ENCODE peak calls at places on chromosomes 11 and 22, in ten cellular contexts. One of them, this sample, is unnamed.

GRCh38 chr11:118998822-118999221 is 884 bp downstream of the CENATAC start:
- DNase-seq in GM10248: no peak
- DNase-seq in IMR-90: peak
- DNase-seq in fibroblast of mammary gland: peak
- DNase-seq in ascending aorta: no peak
- DNase-seq in fibroblast of the aortic adventitia: peak
- DNase-seq in cardiac muscle cell: no peak
- DNase-seq in PC-9: peak
- DNase-seq in fibroblast of lung: peak
- DNase-seq in progenitor cell of endocrine pancreas: no peak
- DNase-seq in this sample: no peak

GRCh38 chr22:17772249-17772962 is 1.9 kb downstream of the BID start:
- DNase-seq in GM10248: no peak
- DNase-seq in IMR-90: peak
- DNase-seq in fibroblast of mammary gland: no peak
- DNase-seq in ascending aorta: no peak
- DNase-seq in fibroblast of the aortic adventitia: no peak
- DNase-seq in cardiac muscle cell: no peak
- DNase-seq in PC-9: peak
- DNase-seq in fibroblast of lung: peak
- DNase-seq in progenitor cell of endocrine pancreas: no peak
- DNase-seq in this sample: no peak

GRCh38 chr11:2713069-2713468 is 13.3 kb upstream of the KCNQ1OT1 start:
- DNase-seq in GM10248: no peak
- DNase-seq in IMR-90: no peak
- DNase-seq in fibroblast of mammary gland: no peak
- DNase-seq in ascending aorta: no peak
- DNase-seq in fibroblast of the aortic adventitia: no peak
- DNase-seq in cardiac muscle cell: no peak
- DNase-seq in PC-9: no peak
- DNase-seq in fibroblast of lung: no peak
- DNase-seq in progenitor cell of endocrine pancreas: no peak
- DNase-seq in this sample: no peak

GRCh38 chr22:41001722-41002122 is 50.5 kb downstream of the RBX1 start:
- DNase-seq in GM10248: no peak
- DNase-seq in IMR-90: peak
- DNase-seq in fibroblast of mammary gland: peak
- DNase-seq in ascending aorta: no peak
- DNase-seq in fibroblast of the aortic adventitia: peak
- DNase-seq in cardiac muscle cell: no peak
- DNase-seq in PC-9: peak
- DNase-seq in fibroblast of lung: peak
- DNase-seq in progenitor cell of endocrine pancreas: peak
- DNase-seq in this sample: no peak

GRCh38 chr11:109994896-109995295 is 98.3 kb upstream of the ZC3H12C start:
- DNase-seq in GM10248: no peak
- DNase-seq in IMR-90: no peak
- DNase-seq in fibroblast of mammary gland: peak
- DNase-seq in ascending aorta: no peak
- DNase-seq in fibroblast of the aortic adventitia: no peak
- DNase-seq in cardiac muscle cell: no peak
- DNase-seq in PC-9: no peak
- DNase-seq in fibroblast of lung: no peak
- DNase-seq in progenitor cell of endocrine pancreas: no peak
- DNase-seq in this sample: no peak

GRCh38 chr11:10629431-10630002 is 61.1 kb upstream of the LYVE1 start:
- DNase-seq in GM10248: no peak
- DNase-seq in IMR-90: no peak
- DNase-seq in fibroblast of mammary gland: no peak
- DNase-seq in ascending aorta: no peak
- DNase-seq in fibroblast of the aortic adventitia: no peak
- DNase-seq in cardiac muscle cell: no peak
- DNase-seq in PC-9: no peak
- DNase-seq in fibroblast of lung: no peak
- DNase-seq in progenitor cell of endocrine pancreas: no peak
- DNase-seq in this sample: no peak

GRCh38 chr11:122209619-122210377 is 93.8 kb upstream of the BLID start:
- DNase-seq in GM10248: no peak
- DNase-seq in IMR-90: peak
- DNase-seq in fibroblast of mammary gland: peak
- DNase-seq in ascending aorta: no peak
- DNase-seq in fibroblast of the aortic adventitia: peak
- DNase-seq in cardiac muscle cell: no peak
- DNase-seq in PC-9: no peak
- DNase-seq in fibroblast of lung: peak
- DNase-seq in progenitor cell of endocrine pancreas: no peak
- DNase-seq in this sample: no peak

GRCh38 chr11:71251761-71252433 is 480 bp downstream of the SHANK2 start:
- DNase-seq in GM10248: peak
- DNase-seq in IMR-90: no peak
- DNase-seq in fibroblast of mammary gland: no peak
- DNase-seq in ascending aorta: no peak
- DNase-seq in fibroblast of the aortic adventitia: no peak
- DNase-seq in cardiac muscle cell: peak
- DNase-seq in PC-9: no peak
- DNase-seq in fibroblast of lung: no peak
- DNase-seq in progenitor cell of endocrine pancreas: peak
- DNase-seq in this sample: peak

GRCh38 chr11:1530686-1531256 is 41.3 kb downstream of the DUSP8 start:
- DNase-seq in GM10248: no peak
- DNase-seq in IMR-90: no peak
- DNase-seq in fibroblast of mammary gland: no peak
- DNase-seq in ascending aorta: no peak
- DNase-seq in fibroblast of the aortic adventitia: no peak
- DNase-seq in cardiac muscle cell: no peak
- DNase-seq in PC-9: no peak
- DNase-seq in fibroblast of lung: no peak
- DNase-seq in progenitor cell of endocrine pancreas: no peak
- DNase-seq in this sample: no peak

GRCh38 chr22:25057013-25057881 is 104.7 kb downstream of the KIAA1671 start:
- DNase-seq in GM10248: peak
- DNase-seq in IMR-90: no peak
- DNase-seq in fibroblast of mammary gland: peak
- DNase-seq in ascending aorta: no peak
- DNase-seq in fibroblast of the aortic adventitia: peak
- DNase-seq in cardiac muscle cell: peak
- DNase-seq in PC-9: no peak
- DNase-seq in fibroblast of lung: no peak
- DNase-seq in progenitor cell of endocrine pancreas: peak
- DNase-seq in this sample: peak

GRCh38 chr11:2781413-2782274 is 81.8 kb upstream of the KCNQ1OT1 start:
- DNase-seq in GM10248: no peak
- DNase-seq in IMR-90: peak
- DNase-seq in fibroblast of mammary gland: no peak
- DNase-seq in ascending aorta: peak
- DNase-seq in fibroblast of the aortic adventitia: no peak
- DNase-seq in cardiac muscle cell: no peak
- DNase-seq in PC-9: no peak
- DNase-seq in fibroblast of lung: no peak
- DNase-seq in progenitor cell of endocrine pancreas: peak
- DNase-seq in this sample: no peak

GRCh38 chr22:25085930-25086901 is 113.4 kb upstream of the CRYBB3 start:
- DNase-seq in GM10248: peak
- DNase-seq in IMR-90: no peak
- DNase-seq in fibroblast of mammary gland: no peak
- DNase-seq in ascending aorta: peak
- DNase-seq in fibroblast of the aortic adventitia: peak
- DNase-seq in cardiac muscle cell: no peak
- DNase-seq in PC-9: no peak
- DNase-seq in fibroblast of lung: peak
- DNase-seq in progenitor cell of endocrine pancreas: no peak
- DNase-seq in this sample: peak

GRCh38 chr11:73975479-73975757 is 7.2 kb downstream of the UCP2 start:
- DNase-seq in GM10248: no peak
- DNase-seq in IMR-90: no peak
- DNase-seq in fibroblast of mammary gland: no peak
- DNase-seq in ascending aorta: no peak
- DNase-seq in fibroblast of the aortic adventitia: no peak
- DNase-seq in cardiac muscle cell: no peak
- DNase-seq in PC-9: no peak
- DNase-seq in fibroblast of lung: no peak
- DNase-seq in progenitor cell of endocrine pancreas: no peak
- DNase-seq in this sample: no peak

GRCh38 chr11:88535266-88535665 is 197.7 kb upstream of the CTSC start:
- DNase-seq in GM10248: no peak
- DNase-seq in IMR-90: peak
- DNase-seq in fibroblast of mammary gland: peak
- DNase-seq in ascending aorta: no peak
- DNase-seq in fibroblast of the aortic adventitia: peak
- DNase-seq in cardiac muscle cell: no peak
- DNase-seq in PC-9: no peak
- DNase-seq in fibroblast of lung: peak
- DNase-seq in progenitor cell of endocrine pancreas: no peak
- DNase-seq in this sample: no peak

GRCh38 chr11:76395296-76395695 is 14.2 kb downstream of the GVQW3 start:
- DNase-seq in GM10248: no peak
- DNase-seq in IMR-90: no peak
- DNase-seq in fibroblast of mammary gland: no peak
- DNase-seq in ascending aorta: no peak
- DNase-seq in fibroblast of the aortic adventitia: no peak
- DNase-seq in cardiac muscle cell: no peak
- DNase-seq in PC-9: no peak
- DNase-seq in fibroblast of lung: no peak
- DNase-seq in progenitor cell of endocrine pancreas: no peak
- DNase-seq in this sample: no peak

DNA sequence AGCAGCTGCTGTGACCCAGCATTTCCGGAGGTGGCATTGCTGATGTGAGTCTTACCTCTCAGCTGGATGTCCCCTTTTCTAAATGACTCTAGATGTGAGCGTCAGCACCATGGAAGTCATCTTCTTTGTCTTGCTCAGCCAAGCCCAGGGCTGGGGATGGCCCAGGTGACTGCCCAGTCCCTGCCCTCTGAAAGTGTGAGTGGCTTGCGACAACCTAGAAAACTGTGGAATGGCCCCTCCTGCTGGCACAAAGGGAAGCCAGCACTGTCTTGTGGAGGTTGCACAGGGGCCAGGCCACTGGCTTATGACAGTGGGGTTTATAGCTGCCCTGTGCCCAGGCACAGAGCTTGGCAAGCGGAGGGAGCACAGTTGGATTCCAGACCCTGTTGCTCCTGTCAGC is 6.2 kb downstream of the TUB start:
- DNase-seq in GM10248: no peak
- DNase-seq in IMR-90: no peak
- DNase-seq in fibroblast of mammary gland: no peak
- DNase-seq in ascending aorta: no peak
- DNase-seq in fibroblast of the aortic adventitia: no peak
- DNase-seq in cardiac muscle cell: no peak
- DNase-seq in PC-9: no peak
- DNase-seq in fibroblast of lung: no peak
- DNase-seq in progenitor cell of endocrine pancreas: no peak
- DNase-seq in this sample: no peak
- TF ChIP-seq CTCF in GM10248: no peak
- TF ChIP-seq CTCF in IMR-90: peak
- TF ChIP-seq CTCF in fibroblast of mammary gland: peak
- TF ChIP-seq CTCF in ascending aorta: no peak
- TF ChIP-seq CTCF in fibroblast of the aortic adventitia: peak
- TF ChIP-seq CTCF in cardiac muscle cell: peak
- TF ChIP-seq CTCF in PC-9: no peak
- TF ChIP-seq CTCF in fibroblast of lung: no peak
- TF ChIP-seq CTCF in progenitor cell of endocrine pancreas: peak
- TF ChIP-seq CTCF in this sample: no peak

DNA sequence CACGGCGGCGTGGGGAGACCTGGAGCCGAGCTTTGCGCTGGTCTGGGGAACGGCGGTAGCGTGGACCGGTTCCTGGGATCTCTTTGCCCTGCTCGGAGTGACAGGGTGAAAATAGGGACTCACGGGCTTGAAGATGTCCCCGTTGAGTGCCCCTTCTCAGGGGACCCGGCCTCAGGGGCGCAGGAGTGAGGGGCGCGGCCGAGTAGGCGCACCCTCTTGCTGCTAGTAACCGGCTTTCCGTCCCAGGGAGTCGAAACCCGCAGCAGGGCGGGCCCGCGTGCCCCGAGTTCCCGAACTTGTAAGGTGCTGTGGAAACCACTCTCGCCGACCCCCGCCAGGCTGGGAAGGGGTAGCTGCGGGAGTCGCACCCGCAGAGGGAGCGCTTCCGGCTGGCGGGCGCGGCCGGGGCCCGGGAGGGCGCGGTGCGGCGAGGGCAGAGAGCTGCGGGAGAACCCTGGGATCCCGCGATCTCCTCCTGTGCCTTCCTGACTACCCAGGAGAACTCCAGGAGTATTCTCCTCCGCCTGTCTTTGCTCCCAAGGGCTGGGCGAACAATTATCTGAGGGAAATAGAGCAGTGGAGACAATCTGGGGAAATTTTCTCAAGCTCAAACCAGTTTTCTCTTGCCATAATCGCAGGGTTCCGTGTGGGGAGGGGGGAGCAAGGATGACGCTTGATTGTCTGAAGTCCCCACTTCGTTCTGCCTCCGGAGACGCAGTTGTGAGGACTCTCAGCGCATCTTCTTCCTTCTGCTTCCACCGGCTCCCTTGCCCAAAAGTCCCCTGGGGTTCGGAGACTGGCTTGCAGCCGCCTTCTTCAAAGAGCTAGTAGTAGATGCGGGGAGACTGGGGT is 673 bp downstream of the NELL1 start:
- DNase-seq in GM10248: no peak
- DNase-seq in IMR-90: no peak
- DNase-seq in fibroblast of mammary gland: no peak
- DNase-seq in ascending aorta: no peak
- DNase-seq in fibroblast of the aortic adventitia: no peak
- DNase-seq in cardiac muscle cell: peak
- DNase-seq in PC-9: no peak
- DNase-seq in fibroblast of lung: no peak
- DNase-seq in progenitor cell of endocrine pancreas: no peak
- DNase-seq in this sample: no peak
- TF ChIP-seq CTCF in GM10248: no peak
- TF ChIP-seq CTCF in IMR-90: no peak
- TF ChIP-seq CTCF in fibroblast of mammary gland: no peak
- TF ChIP-seq CTCF in ascending aorta: no peak
- TF ChIP-seq CTCF in fibroblast of the aortic adventitia: no peak
- TF ChIP-seq CTCF in cardiac muscle cell: no peak
- TF ChIP-seq CTCF in PC-9: no peak
- TF ChIP-seq CTCF in fibroblast of lung: no peak
- TF ChIP-seq CTCF in progenitor cell of endocrine pancreas: no peak
- TF ChIP-seq CTCF in this sample: no peak

GRCh38 chr22:50270302-50271010 is at the start of gene MAPK11:
- DNase-seq in GM10248: peak
- DNase-seq in IMR-90: peak
- DNase-seq in fibroblast of mammary gland: peak
- DNase-seq in ascending aorta: no peak
- DNase-seq in fibroblast of the aortic adventitia: peak
- DNase-seq in cardiac muscle cell: peak
- DNase-seq in PC-9: peak
- DNase-seq in fibroblast of lung: peak
- DNase-seq in progenitor cell of endocrine pancreas: peak
- DNase-seq in this sample: peak
- TF ChIP-seq CTCF in GM10248: no peak
- TF ChIP-seq CTCF in IMR-90: no peak
- TF ChIP-seq CTCF in fibroblast of mammary gland: no peak
- TF ChIP-seq CTCF in ascending aorta: no peak
- TF ChIP-seq CTCF in fibroblast of the aortic adventitia: no peak
- TF ChIP-seq CTCF in cardiac muscle cell: no peak
- TF ChIP-seq CTCF in PC-9: no peak
- TF ChIP-seq CTCF in fibroblast of lung: no peak
- TF ChIP-seq CTCF in progenitor cell of endocrine pancreas: no peak
- TF ChIP-seq CTCF in this sample: no peak

DNA sequence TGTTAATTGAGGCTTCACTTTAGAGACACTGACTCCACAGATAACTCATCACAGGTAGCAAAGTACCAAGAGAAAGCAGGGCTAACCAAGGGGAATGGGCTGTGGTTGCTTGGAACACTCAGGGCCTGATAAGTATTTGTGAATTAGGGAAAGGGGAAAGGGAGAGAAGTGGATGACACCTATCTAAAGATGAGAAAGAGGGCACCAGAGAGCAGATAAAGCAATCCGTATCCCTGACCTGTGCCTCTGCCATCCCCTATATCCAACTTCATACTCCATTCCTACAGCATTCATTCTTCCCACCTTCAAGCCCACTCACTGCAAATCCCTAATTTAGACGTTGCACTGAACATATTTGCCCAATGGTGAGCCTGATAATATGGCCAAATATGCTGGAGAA is 43.0 kb upstream of the API5 start:
- DNase-seq in GM10248: no peak
- DNase-seq in IMR-90: no peak
- DNase-seq in fibroblast of mammary gland: no peak
- DNase-seq in ascending aorta: no peak
- DNase-seq in fibroblast of the aortic adventitia: no peak
- DNase-seq in cardiac muscle cell: no peak
- DNase-seq in PC-9: no peak
- DNase-seq in fibroblast of lung: no peak
- DNase-seq in progenitor cell of endocrine pancreas: no peak
- DNase-seq in this sample: no peak
- TF ChIP-seq CTCF in GM10248: no peak
- TF ChIP-seq CTCF in IMR-90: no peak
- TF ChIP-seq CTCF in fibroblast of mammary gland: no peak
- TF ChIP-seq CTCF in ascending aorta: no peak
- TF ChIP-seq CTCF in fibroblast of the aortic adventitia: no peak
- TF ChIP-seq CTCF in cardiac muscle cell: no peak
- TF ChIP-seq CTCF in PC-9: no peak
- TF ChIP-seq CTCF in fibroblast of lung: no peak
- TF ChIP-seq CTCF in progenitor cell of endocrine pancreas: no peak
- TF ChIP-seq CTCF in this sample: no peak

This sample was measured in GM13976.